ENCODE peak calls at places on chromosomes 4 and X, in nine cellular contexts. N is fibroblast of lung; H is activated naive CD4-positive, alpha-beta T cell treated with anti-CD3 and anti-CD28 coated beads, Interleukin-2, amount 50 U/mL, for 16 hours; O is astrocyte of the spinal cord; D is adrenal gland; K is ureter; Y is A172; X is stimulated activated CD8-positive, alpha-beta memory T cell treated with anti-CD3 and anti-CD28 coated beads, Interleukin-2, amount 100 ng/mL, for 48 hours; V is NCI-H774. U is an unnamed sample.

GRCh38 chr4:184534511-184535391 is 60.4 kb upstream of the IRF2 start:
- DNase-seq in N (peak), H (no peak), O (peak), D (peak), K (no peak), Y (peak), X (no peak), V (no peak), U (no peak)

GRCh38 chr4:186855111-186855510 is 131.5 kb upstream of the FAT1 start:
- DNase-seq in N (no peak), H (no peak), O (no peak), D (no peak), K (no peak), Y (no peak), X (no peak), V (no peak), U (no peak)

GRCh38 chr4:107592518-107592917 is 127.5 kb downstream of the PAPSS1 start:
- DNase-seq in N (no peak), H (no peak), O (no peak), D (no peak), K (no peak), Y (no peak), X (no peak), V (no peak), U (no peak)

GRCh38 chrX:39309018-39309620 is 507.9 kb downstream of the MID1IP1 start:
- DNase-seq in N (peak), H (peak), O (peak), D (peak), K (no peak), Y (peak), X (no peak), V (peak), U (peak)

GRCh38 chr4:24067367-24067766 is 177.5 kb upstream of the PPARGC1A start:
- DNase-seq in N (no peak), H (no peak), O (no peak), D (no peak), K (no peak), Y (no peak), X (no peak), V (no peak), U (no peak)

GRCh38 chr4:915041-915474 is 17.1 kb downstream of the GAK start:
- DNase-seq in N (no peak), H (no peak), O (no peak), D (no peak), K (no peak), Y (no peak), X (no peak), V (no peak), U (no peak)

GRCh38 chrX:86806786-86807185 is 658.5 kb downstream of the DACH2 start:
- DNase-seq in N (no peak), H (no peak), O (no peak), D (no peak), K (no peak), Y (no peak), X (no peak), V (no peak), U (no peak)

GRCh38 chrX:47146121-47146935 is 1.3 kb downstream of the RBM10 start:
- DNase-seq in N (no peak), H (no peak), O (no peak), D (no peak), K (no peak), Y (no peak), X (no peak), V (no peak), U (no peak)

GRCh38 chr4:54281060-54281781 is 52.1 kb downstream of the PDGFRA start:
- DNase-seq in N (peak), H (no peak), O (peak), D (peak), K (peak), Y (peak), X (no peak), V (no peak), U (no peak)

GRCh38 chrX:154436597-154437397 is at the start of gene GDI1:
- DNase-seq in N (peak), H (peak), O (peak), D (peak), K (no peak), Y (peak), X (peak), V (peak), U (peak)

GRCh38 chrX:55758033-55758432 is 40.5 kb downstream of the RRAGB start:
- DNase-seq in N (peak), H (no peak), O (peak), D (no peak), K (no peak), Y (no peak), X (no peak), V (no peak), U (no peak)

GRCh38 chr4:81375745-81376144 is 96.0 kb downstream of the RASGEF1B start:
- DNase-seq in N (no peak), H (no peak), O (no peak), D (no peak), K (no peak), Y (no peak), X (no peak), V (no peak), U (no peak)

GRCh38 chr4:38099020-38099600 is 138.9 kb downstream of the PTTG2 start:
- DNase-seq in N (no peak), H (no peak), O (no peak), D (no peak), K (no peak), Y (no peak), X (no peak), V (no peak), U (no peak)

GRCh38 chr4:145176641-145177432 is 3.6 kb downstream of the OTUD4 start:
- DNase-seq in N (no peak), H (no peak), O (no peak), D (no peak), K (no peak), Y (no peak), X (no peak), V (no peak), U (no peak)

GRCh38 chr4:1349359-1350168 is 2.6 kb downstream of the UVSSA start:
- DNase-seq in N (no peak), H (no peak), O (no peak), D (no peak), K (no peak), Y (no peak), X (no peak), V (no peak), U (no peak)

GRCh38 chr4:140049924-140050681 is 103.9 kb downstream of the MAML3 start:
- DNase-seq in N (peak), H (no peak), O (peak), D (no peak), K (no peak), Y (no peak), X (no peak), V (peak), U (peak)

GRCh38 chr4:53734584-53735363 is 143.5 kb upstream of the LNX1 start:
- DNase-seq in N (peak), H (no peak), O (peak), D (no peak), K (no peak), Y (peak), X (no peak), V (no peak), U (no peak)

GRCh38 chrX:38805294-38806053 is 4.2 kb downstream of the MID1IP1 start:
- DNase-seq in N (peak), H (peak), O (peak), D (peak), K (peak), Y (peak), X (peak), V (peak), U (peak)

GRCh38 chr4:39521253-39521908 is 5.9 kb downstream of the UGDH start:
- DNase-seq in N (peak), H (no peak), O (peak), D (no peak), K (no peak), Y (no peak), X (no peak), V (no peak), U (no peak)

GRCh38 chr4:1492636-1493539 is 86.6 kb upstream of the NKX1-1 start:
- DNase-seq in N (no peak), H (no peak), O (no peak), D (peak), K (no peak), Y (no peak), X (no peak), V (no peak), U (no peak)

GRCh38 chr4:13535118-13535517 is 9.2 kb downstream of the NKX3-2 start:
- DNase-seq in N (no peak), H (no peak), O (no peak), D (no peak), K (no peak), Y (no peak), X (no peak), V (no peak), U (no peak)

GRCh38 chrX:87299563-87300160 is 217.9 kb upstream of the KLHL4 start:
- DNase-seq in N (peak), H (no peak), O (peak), D (no peak), K (no peak), Y (no peak), X (no peak), V (no peak), U (no peak)

GRCh38 chr4:99949034-99949998 is 759 bp downstream of the H2AZ1 start:
- DNase-seq in N (peak), H (peak), O (peak), D (peak), K (peak), Y (peak), X (peak), V (peak), U (peak)

GRCh38 chr4:42627887-42628646 is 28.8 kb downstream of the ATP8A1 start:
- DNase-seq in N (no peak), H (peak), O (no peak), D (peak), K (peak), Y (no peak), X (no peak), V (no peak), U (no peak)

GRCh38 chr4:184763150-184763780 is 29.4 kb upstream of the CENPU start:
- DNase-seq in N (peak), H (no peak), O (no peak), D (no peak), K (no peak), Y (no peak), X (no peak), V (no peak), U (no peak)

GRCh38 chr4:128802680-128803628 is 6.5 kb upstream of the JADE1 start:
- DNase-seq in N (no peak), H (no peak), O (no peak), D (no peak), K (no peak), Y (no peak), X (no peak), V (no peak), U (no peak)

GRCh38 chr4:40241936-40242590 is 45.2 kb downstream of the RHOH start:
- DNase-seq in N (peak), H (no peak), O (no peak), D (no peak), K (no peak), Y (no peak), X (no peak), V (no peak), U (no peak)

GRCh38 chr4:66927937-66928336 is 617.4 kb downstream of the CENPC start:
- DNase-seq in N (peak), H (no peak), O (no peak), D (no peak), K (no peak), Y (no peak), X (no peak), V (peak), U (peak)

GRCh38 chr4:99102634-99103033 is 14.0 kb upstream of the ADH5 start:
- DNase-seq in N (no peak), H (no peak), O (no peak), D (no peak), K (no peak), Y (no peak), X (no peak), V (no peak), U (no peak)

GRCh38 chrX:24294619-24295018 is 19.2 kb downstream of the SUPT20HL2 start:
- DNase-seq in N (no peak), H (peak), O (no peak), D (no peak), K (no peak), Y (peak), X (no peak), V (no peak), U (no peak)

GRCh38 chr4:23278845-23279244 is 586.1 kb downstream of the GBA3 start:
- DNase-seq in N (no peak), H (no peak), O (no peak), D (no peak), K (no peak), Y (no peak), X (no peak), V (no peak), U (no peak)

GRCh38 chr4:23779422-23779821 is 110.4 kb downstream of the PPARGC1A start:
- DNase-seq in N (no peak), H (no peak), O (no peak), D (no peak), K (no peak), Y (no peak), X (no peak), V (no peak), U (no peak)

GRCh38 chr4:183602444-183603102 is 56.4 kb downstream of the RWDD4 start:
- DNase-seq in N (peak), H (no peak), O (no peak), D (no peak), K (no peak), Y (no peak), X (no peak), V (no peak), U (no peak)

GRCh38 chr4:38075370-38076152 is 115.4 kb downstream of the PTTG2 start:
- DNase-seq in N (peak), H (no peak), O (no peak), D (no peak), K (no peak), Y (no peak), X (no peak), V (no peak), U (no peak)

GRCh38 chr4:45399116-45399515 is 672.8 kb upstream of the GNPDA2 start:
- DNase-seq in N (no peak), H (no peak), O (no peak), D (no peak), K (no peak), Y (no peak), X (no peak), V (no peak), U (no peak)

GRCh38 chr4:140163029-140163810 is 9.2 kb upstream of the MAML3 start:
- DNase-seq in N (peak), H (no peak), O (peak), D (peak), K (no peak), Y (no peak), X (no peak), V (no peak), U (no peak)

GRCh38 chr4:155353923-155354540 is 22.7 kb downstream of the MAP9 start:
- DNase-seq in N (peak), H (peak), O (peak), D (peak), K (no peak), Y (peak), X (peak), V (no peak), U (peak)